ENCODE peak calls at places on chromosomes 2 and 18, in four cellular contexts. One of them, this sample, is unnamed.
A peak's percentile ranks its signal among the peaks of the same experiment; 100 is the strongest.

GRCh38 chr2:160368988-160369935 is 124.3 kb downstream of the RBMS1 start:
- DNase-seq in neural progenitor cell: no peak
- DNase-seq in BJ: no peak
- DNase-seq in brain microvascular endothelial cell: no peak
- DNase-seq in this sample: no peak

GRCh38 chr18:45686892-45687611 is 36.9 kb upstream of the SLC14A1 start:
- DNase-seq in neural progenitor cell: no peak
- DNase-seq in BJ: no peak
- DNase-seq in brain microvascular endothelial cell: no peak
- DNase-seq in this sample: no peak

GRCh38 chr2:68653538-68653982 is 10.2 kb downstream of the PROKR1 start:
- DNase-seq in neural progenitor cell: no peak
- DNase-seq in BJ: no peak
- DNase-seq in brain microvascular endothelial cell: peak; percentile 85
- DNase-seq in this sample: no peak

GRCh38 chr2:9152975-9153402 is 53.6 kb upstream of the ASAP2 start:
- DNase-seq in neural progenitor cell: no peak
- DNase-seq in BJ: no peak
- DNase-seq in brain microvascular endothelial cell: no peak
- DNase-seq in this sample: no peak

GRCh38 chr18:65435529-65435928 is 315.3 kb upstream of the CDH7 start:
- DNase-seq in neural progenitor cell: no peak
- DNase-seq in BJ: no peak
- DNase-seq in brain microvascular endothelial cell: no peak
- DNase-seq in this sample: no peak

GRCh38 chr2:216298719-216299118 is 73.6 kb downstream of the MARCHF4 start:
- DNase-seq in neural progenitor cell: no peak
- DNase-seq in BJ: peak; percentile 84
- DNase-seq in brain microvascular endothelial cell: peak; percentile 77
- DNase-seq in this sample: no peak

GRCh38 chr2:40721595-40721994 is 269.7 kb upstream of the SLC8A1 start:
- DNase-seq in neural progenitor cell: no peak
- DNase-seq in BJ: no peak
- DNase-seq in brain microvascular endothelial cell: peak; percentile 12
- DNase-seq in this sample: no peak

GRCh38 chr2:84841577-84841976 is 39.3 kb downstream of the TRABD2A start:
- DNase-seq in neural progenitor cell: no peak
- DNase-seq in BJ: no peak
- DNase-seq in brain microvascular endothelial cell: no peak
- DNase-seq in this sample: no peak

GRCh38 chr2:86037795-86038192 is 67.9 kb downstream of the POLR1A start:
- DNase-seq in neural progenitor cell: no peak
- DNase-seq in BJ: no peak
- DNase-seq in brain microvascular endothelial cell: no peak
- DNase-seq in this sample: no peak

GRCh38 chr2:86036790-86037138 is 68.9 kb downstream of the POLR1A start:
- DNase-seq in neural progenitor cell: no peak
- DNase-seq in BJ: no peak
- DNase-seq in brain microvascular endothelial cell: no peak
- DNase-seq in this sample: no peak

GRCh38 chr2:86035371-86035882 is 70.3 kb downstream of the POLR1A start:
- DNase-seq in neural progenitor cell: no peak
- DNase-seq in BJ: no peak
- DNase-seq in brain microvascular endothelial cell: no peak
- DNase-seq in this sample: no peak

GRCh38 chr2:86037141-86037794 is 68.4 kb downstream of the POLR1A start:
- DNase-seq in neural progenitor cell: no peak
- DNase-seq in BJ: peak; percentile 94
- DNase-seq in brain microvascular endothelial cell: peak; percentile 35
- DNase-seq in this sample: no peak

GRCh38 chr2:86035883-86036789 is 69.5 kb downstream of the POLR1A start:
- DNase-seq in neural progenitor cell: no peak
- DNase-seq in BJ: peak; percentile 53
- DNase-seq in brain microvascular endothelial cell: peak; percentile 76
- DNase-seq in this sample: no peak
- H3K4me3 ChIP-seq in neural progenitor cell: no peak overlapping the region
- H3K4me3 ChIP-seq in BJ: no peak overlapping the region
- H3K4me3 ChIP-seq in brain microvascular endothelial cell: no peak overlapping the region
- H3K4me3 ChIP-seq in this sample: no peak overlapping the region

GRCh38 chr2:237861875-237862527 is 2.6 kb downstream of the RAMP1 start:
- DNase-seq in neural progenitor cell: no peak
- DNase-seq in BJ: no peak
- DNase-seq in brain microvascular endothelial cell: no peak
- DNase-seq in this sample: peak; percentile 18

GRCh38 chr2:237863659-237864029 is 4.2 kb downstream of the RAMP1 start:
- DNase-seq in neural progenitor cell: no peak
- DNase-seq in BJ: no peak
- DNase-seq in brain microvascular endothelial cell: no peak
- DNase-seq in this sample: peak; percentile 50

GRCh38 chr2:237864030-237864931 is 4.9 kb downstream of the RAMP1 start:
- DNase-seq in neural progenitor cell: no peak
- DNase-seq in BJ: no peak
- DNase-seq in brain microvascular endothelial cell: no peak
- DNase-seq in this sample: peak; percentile 62

GRCh38 chr2:237862528-237862895 is 3.1 kb downstream of the RAMP1 start:
- DNase-seq in neural progenitor cell: no peak
- DNase-seq in BJ: no peak
- DNase-seq in brain microvascular endothelial cell: no peak
- DNase-seq in this sample: no peak

GRCh38 chr2:237863102-237863511 is 3.7 kb downstream of the RAMP1 start:
- DNase-seq in neural progenitor cell: no peak
- DNase-seq in BJ: no peak
- DNase-seq in brain microvascular endothelial cell: no peak
- DNase-seq in this sample: peak; percentile 28
- H3K27me3 ChIP-seq in neural progenitor cell: peaks cover 43% of the 10 kb centered on the region
- H3K27me3 ChIP-seq in BJ: no peaks in the 10 kb centered on the region
- H3K27me3 ChIP-seq in brain microvascular endothelial cell: peaks cover 8% of the 10 kb centered on the region
- H3K27me3 ChIP-seq in this sample: peaks cover 18% of the 10 kb centered on the region

GRCh38 chr2:143891879-143892308 is 628.0 kb downstream of the ZEB2 start:
- DNase-seq in neural progenitor cell: peak; percentile 90
- DNase-seq in BJ: no peak
- DNase-seq in brain microvascular endothelial cell: no peak
- DNase-seq in this sample: peak; percentile 59

GRCh38 chr2:143893340-143893739 is 626.6 kb downstream of the ZEB2 start:
- DNase-seq in neural progenitor cell: peak; percentile 21
- DNase-seq in BJ: no peak
- DNase-seq in brain microvascular endothelial cell: no peak
- DNase-seq in this sample: no peak

GRCh38 chr2:143885461-143885860 is 634.5 kb downstream of the ZEB2 start:
- DNase-seq in neural progenitor cell: no peak
- DNase-seq in BJ: no peak
- DNase-seq in brain microvascular endothelial cell: no peak
- DNase-seq in this sample: no peak

DNA sequence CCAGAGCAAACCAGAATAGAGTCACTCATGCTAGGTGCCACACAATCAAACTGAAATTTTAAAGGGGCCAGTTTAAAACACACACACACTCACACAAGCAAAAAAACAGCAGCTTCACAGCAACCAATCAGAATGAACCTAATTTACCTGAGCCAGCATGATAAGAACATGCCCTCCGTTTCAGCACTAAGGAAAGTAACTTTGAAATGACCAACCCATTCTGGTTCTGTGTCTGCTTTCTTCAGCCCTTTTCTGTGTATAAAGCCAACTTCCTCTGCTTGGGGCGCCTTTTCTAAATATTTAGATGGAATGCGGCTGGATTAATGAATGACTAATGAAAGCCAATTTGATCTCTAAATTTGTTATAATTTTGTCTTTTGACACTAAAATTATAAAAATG is 629.1 kb downstream of the ZEB2 start:
- DNase-seq in neural progenitor cell: no peak
- DNase-seq in BJ: no peak
- DNase-seq in brain microvascular endothelial cell: no peak
- DNase-seq in this sample: no peak
- H3K4me3 ChIP-seq in neural progenitor cell: no peak overlapping the region
- H3K4me3 ChIP-seq in BJ: no peak overlapping the region
- H3K4me3 ChIP-seq in brain microvascular endothelial cell: no peak overlapping the region
- H3K4me3 ChIP-seq in this sample: no peak overlapping the region

DNA sequence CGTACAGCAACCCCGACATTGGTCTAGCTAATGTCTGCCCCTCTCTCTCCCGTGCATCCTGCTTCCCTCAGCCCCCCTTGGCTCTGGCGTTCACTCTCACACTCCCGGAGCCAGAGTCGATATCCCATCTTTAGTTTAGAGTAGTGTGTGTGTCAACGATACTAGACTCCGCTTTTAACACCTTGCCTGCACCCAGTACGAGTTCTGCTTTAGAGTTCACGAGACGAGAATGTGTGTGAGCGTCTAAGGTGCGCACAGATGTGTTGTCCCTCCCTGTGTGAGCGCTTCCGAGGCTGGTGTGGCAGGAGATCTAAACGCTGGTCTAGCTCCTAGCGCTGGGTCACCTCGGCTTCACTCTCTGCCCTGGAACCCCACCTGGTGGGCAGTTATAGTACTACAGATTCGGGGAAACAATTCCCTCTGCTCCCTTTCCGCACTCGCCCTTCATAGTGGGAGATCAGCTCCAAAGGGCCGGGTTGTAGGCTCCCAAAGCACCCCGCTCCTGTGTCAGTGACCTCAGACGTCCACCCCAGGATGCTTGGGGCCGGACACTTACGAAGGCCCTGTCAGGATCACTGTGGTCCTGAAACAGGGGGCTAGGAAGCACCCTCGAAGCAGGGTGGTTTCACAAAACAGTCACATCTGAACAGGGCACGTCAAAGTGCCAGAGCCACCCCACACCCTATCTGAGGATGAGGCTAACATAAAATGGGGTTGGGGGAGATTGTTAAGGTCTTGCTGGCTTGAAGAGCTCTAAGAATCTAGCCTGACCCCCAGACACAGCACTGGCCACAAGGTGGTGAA is 2.7 kb upstream of the CYP26B1 start:
- DNase-seq in neural progenitor cell: peak; percentile 88
- DNase-seq in BJ: no peak
- DNase-seq in brain microvascular endothelial cell: peak; percentile 73
- DNase-seq in this sample: peak; percentile 89
- H3K27me3 ChIP-seq in neural progenitor cell: peaks cover 75% of the 10 kb centered on the region
- H3K27me3 ChIP-seq in BJ: peaks cover 49% of the 10 kb centered on the region
- H3K27me3 ChIP-seq in brain microvascular endothelial cell: peaks cover 33% of the 10 kb centered on the region
- H3K27me3 ChIP-seq in this sample: peaks cover 63% of the 10 kb centered on the region

This sample was measured in H7.